ENCODE peak calls at places on chromosomes 7 and 10, in eight cellular contexts. N, Q, Y, D, K, J, O and I are unnamed samples.

GRCh38 chr7:142817506-142817905 is 37.4 kb upstream of the EPHB6 start:
- DNase-seq in Y (no peak), O (no peak), N (no peak), K (no peak), Q (no peak), D (no peak), J (no peak), I (no peak)

GRCh38 chr7:116180302-116180701 is 30.0 kb upstream of the TES start:
- DNase-seq in J (peak; percentile 71), K (peak; percentile 31), N (peak; percentile 81), O (no peak), D (peak; percentile 43), Y (no peak), Q (peak; percentile 48), I (peak; percentile 73)

GRCh38 chr7:111012152-111012551 is 78.8 kb upstream of the LRRN3 start:
- DNase-seq in D (no peak), Y (no peak), J (no peak), Q (no peak), N (no peak), K (no peak), O (no peak), I (no peak)

GRCh38 chr10:18719811-18720210 is 60.6 kb downstream of the ARL5B start:
- DNase-seq in Q (no peak), K (no peak), O (no peak), Y (no peak), J (no peak), D (no peak), N (no peak), I (no peak)

GRCh38 chr10:13882112-13882711 is 295.4 kb downstream of the PRPF18 start:
- DNase-seq in Y (peak; percentile 32), Q (no peak), O (no peak), K (no peak), J (no peak), D (no peak), N (peak; percentile 93), I (peak; percentile 57)

GRCh38 chr10:96789571-96790108 is 42.5 kb upstream of the LCOR start:
- DNase-seq in K (no peak), Y (no peak), J (no peak), O (peak; percentile 37), D (no peak), Q (peak; percentile 71), N (no peak), I (no peak)

GRCh38 chr7:133389727-133390126 is 136.8 kb downstream of the EXOC4 start:
- DNase-seq in J (no peak), Q (no peak), D (no peak), O (no peak), N (no peak), Y (no peak), K (no peak), I (no peak)

GRCh38 chr7:20561466-20561865 is 54.0 kb upstream of the ABCB5 start:
- DNase-seq in Q (no peak), Y (no peak), D (no peak), N (no peak), K (peak; percentile 21), O (no peak), J (no peak), I (no peak)

GRCh38 chr10:7819126-7819470 is 793 bp downstream of the TAF3 start:
- DNase-seq in D (no peak), Y (no peak), K (peak; percentile 51), N (peak; percentile 67), J (no peak), Q (peak; percentile 51), O (no peak), I (no peak)

GRCh38 chr10:98534046-98534445 is 87.3 kb upstream of the HPS1 start:
- DNase-seq in J (no peak), K (no peak), Y (no peak), D (no peak), Q (no peak), N (no peak), O (no peak), I (no peak)

GRCh38 chr10:128054163-128054970 is 71.9 kb downstream of the MKI67 start:
- DNase-seq in Q (no peak), Y (no peak), D (no peak), O (no peak), K (no peak), J (no peak), N (no peak), I (no peak)
- TF ChIP-seq POLR2AphosphoS5 in Q (no peak), Y (peak; percentile 16), D (no peak), O (no peak), K (no peak), J (no peak), N (no peak), I (no peak)

GRCh38 chr7:77655836-77656455 is 40.3 kb upstream of the RSBN1L start:
- DNase-seq in Y (no peak), K (no peak), O (no peak), N (no peak), D (no peak), J (no peak), Q (no peak), I (no peak)
- TF ChIP-seq REST in Y (no peak), K (no peak), O (no peak), N (no peak), D (no peak), J (no peak), Q (no peak), I (no peak)

GRCh38 chr7:32958046-32959025 is 1.1 kb downstream of the FKBP9 start:
- DNase-seq in Y (no peak), N (peak; percentile 46), K (peak; percentile 8), D (no peak), O (no peak), Q (no peak), J (no peak), I (no peak)
- H3K4me3 ChIP-seq in Y (peak overlapping the region; percentile 57), N (peak overlapping the region; percentile 82), K (peak overlapping the region; percentile 90), D (peak overlapping the region; percentile 62), O (peak overlapping the region; percentile 68), Q (peak overlapping the region; percentile 90), J (peak overlapping the region; percentile 81), I (peak overlapping the region; percentile 95)

DNA sequence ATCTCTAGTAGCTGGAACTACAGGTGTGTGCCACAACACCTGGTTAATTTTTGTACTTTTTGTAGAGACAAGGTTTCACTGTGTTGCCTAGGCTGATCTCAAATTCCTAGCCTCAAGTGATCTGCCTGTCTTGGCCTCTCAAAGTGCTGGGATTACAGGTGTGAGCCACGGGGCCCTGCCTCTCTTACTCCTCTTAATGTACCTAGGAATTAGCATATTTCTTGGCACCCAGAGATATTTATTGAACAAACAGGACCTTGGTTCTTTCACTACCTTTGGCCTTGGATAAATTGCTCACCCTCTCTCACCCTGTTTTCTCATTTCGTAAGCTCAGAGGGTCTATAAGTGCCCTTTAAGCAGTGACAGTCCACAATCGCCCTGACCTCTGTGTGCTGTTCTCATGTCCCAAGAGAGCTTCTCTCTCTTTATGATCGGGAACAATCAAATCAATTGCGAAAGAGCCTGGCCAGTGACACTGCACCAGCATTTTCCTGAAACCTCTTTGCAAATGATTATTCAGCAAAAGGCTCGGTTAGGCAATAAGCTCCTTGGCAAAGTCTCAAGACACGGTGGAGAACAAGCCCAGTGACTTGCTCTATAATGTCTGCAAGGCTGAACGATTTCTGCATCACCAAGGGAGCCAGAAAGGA is 117.7 kb downstream of the APBB1IP start:
- DNase-seq in N (no peak), Q (no peak), D (no peak), K (peak; percentile 24), Y (peak; percentile 52), J (no peak), O (no peak), I (no peak)
- TF ChIP-seq POLR2AphosphoS5 in N (no peak), Q (no peak), D (no peak), K (no peak), Y (peak; percentile 39), J (no peak), O (no peak), I (no peak)

GRCh38 chr7:6650521-6651011 is 13.4 kb downstream of the ZNF316 start:
- DNase-seq in Y (no peak), O (no peak), Q (no peak), K (no peak), D (no peak), J (peak; percentile 36), N (no peak), I (no peak)
- TF ChIP-seq REST in Y (no peak), O (no peak), Q (no peak), K (no peak), D (no peak), J (no peak), N (no peak), I (no peak)

GRCh38 chr10:45418417-45418858 is 44.4 kb downstream of the ALOX5 start:
- DNase-seq in J (no peak), K (no peak), D (no peak), Y (peak; percentile 58), O (no peak), Q (no peak), N (no peak), I (no peak)

GRCh38 chr10:45418859-45419672 is 45.0 kb downstream of the ALOX5 start:
- DNase-seq in D (no peak), O (peak; percentile 51), Q (no peak), N (peak; percentile 79), J (peak; percentile 91), Y (peak; percentile 64), K (peak; percentile 16), I (no peak)

GRCh38 chr10:45416603-45417002 is 42.6 kb downstream of the ALOX5 start:
- DNase-seq in N (no peak), O (no peak), K (no peak), D (no peak), Q (no peak), Y (no peak), J (no peak), I (no peak)

GRCh38 chr10:45419673-45420020 is 45.6 kb downstream of the ALOX5 start:
- DNase-seq in Q (no peak), K (no peak), N (no peak), D (no peak), O (no peak), Y (no peak), J (peak; percentile 59), I (no peak)

GRCh38 chr10:45417746-45418145 is 43.7 kb downstream of the ALOX5 start:
- DNase-seq in J (no peak), K (no peak), Q (no peak), D (no peak), Y (no peak), O (no peak), N (no peak), I (no peak)
- H3K4me3 ChIP-seq in J (no peak overlapping the region), K (no peak overlapping the region), Q (no peak overlapping the region), D (no peak overlapping the region), Y (no peak overlapping the region), O (no peak overlapping the region), N (no peak overlapping the region), I (no peak overlapping the region)